ENCODE peak calls at places on chromosomes 2 and 18, in five cellular contexts. One of them, this sample, is unnamed.

GRCh38 chr18:23284629-23285028 is 149.3 kb downstream of the CABLES1 start:
- DNase-seq in omental fat pad: no peak
- DNase-seq in stimulated activated CD4-positive, alpha-beta T cell treated with anti-CD3 and anti-CD28 coated beads, Interleukin-2, amount 100 ng/mL, for 48 hours: no peak
- DNase-seq in endodermal cell: peak
- DNase-seq in NB4: no peak
- DNase-seq in this sample: no peak

GRCh38 chr2:232649033-232649432 is 15.6 kb downstream of the EFHD1 start:
- DNase-seq in stimulated activated CD4-positive, alpha-beta T cell treated with anti-CD3 and anti-CD28 coated beads, Interleukin-2, amount 100 ng/mL, for 48 hours: no peak
- DNase-seq in NB4: no peak
- DNase-seq in omental fat pad: no peak
- DNase-seq in endodermal cell: no peak
- DNase-seq in this sample: no peak

GRCh38 chr2:23706613-23707078 is 220.3 kb downstream of the ATAD2B start:
- DNase-seq in stimulated activated CD4-positive, alpha-beta T cell treated with anti-CD3 and anti-CD28 coated beads, Interleukin-2, amount 100 ng/mL, for 48 hours: no peak
- DNase-seq in omental fat pad: no peak
- DNase-seq in NB4: no peak
- DNase-seq in endodermal cell: no peak
- DNase-seq in this sample: no peak

GRCh38 chr18:25685088-25685487 is 333.1 kb upstream of the ZNF521 start:
- DNase-seq in omental fat pad: no peak
- DNase-seq in NB4: no peak
- DNase-seq in endodermal cell: no peak
- DNase-seq in stimulated activated CD4-positive, alpha-beta T cell treated with anti-CD3 and anti-CD28 coated beads, Interleukin-2, amount 100 ng/mL, for 48 hours: no peak
- DNase-seq in this sample: no peak

GRCh38 chr2:50395510-50396300 is 636.2 kb downstream of the NRXN1 start:
- DNase-seq in stimulated activated CD4-positive, alpha-beta T cell treated with anti-CD3 and anti-CD28 coated beads, Interleukin-2, amount 100 ng/mL, for 48 hours: no peak
- DNase-seq in NB4: no peak
- DNase-seq in endodermal cell: peak
- DNase-seq in omental fat pad: no peak
- DNase-seq in this sample: no peak

GRCh38 chr18:3074094-3074493 is 61.1 kb upstream of the LPIN2 start:
- DNase-seq in NB4: peak
- DNase-seq in endodermal cell: no peak
- DNase-seq in omental fat pad: no peak
- DNase-seq in stimulated activated CD4-positive, alpha-beta T cell treated with anti-CD3 and anti-CD28 coated beads, Interleukin-2, amount 100 ng/mL, for 48 hours: no peak
- DNase-seq in this sample: no peak

GRCh38 chr2:189681903-189682302 is 7.4 kb downstream of the ANKAR start:
- DNase-seq in endodermal cell: no peak
- DNase-seq in NB4: no peak
- DNase-seq in omental fat pad: no peak
- DNase-seq in stimulated activated CD4-positive, alpha-beta T cell treated with anti-CD3 and anti-CD28 coated beads, Interleukin-2, amount 100 ng/mL, for 48 hours: no peak
- DNase-seq in this sample: no peak

GRCh38 chr2:95231723-95232122 is 24.4 kb downstream of the ZNF892 start:
- DNase-seq in omental fat pad: no peak
- DNase-seq in NB4: peak
- DNase-seq in endodermal cell: peak
- DNase-seq in stimulated activated CD4-positive, alpha-beta T cell treated with anti-CD3 and anti-CD28 coated beads, Interleukin-2, amount 100 ng/mL, for 48 hours: peak
- DNase-seq in this sample: peak

GRCh38 chr18:2083691-2084090 is 487.6 kb downstream of the METTL4 start:
- DNase-seq in endodermal cell: peak
- DNase-seq in stimulated activated CD4-positive, alpha-beta T cell treated with anti-CD3 and anti-CD28 coated beads, Interleukin-2, amount 100 ng/mL, for 48 hours: no peak
- DNase-seq in omental fat pad: no peak
- DNase-seq in NB4: peak
- DNase-seq in this sample: no peak